ENCODE peak calls at places on chromosomes 2 and 18, in nine cellular contexts. One of them, this sample, is unnamed.

GRCh38 chr2:8622924-8623465 is 58.9 kb upstream of the ID2 start:
- ATAC-seq in lower lobe of right lung: no peak
- ATAC-seq in body of pancreas: no peak
- ATAC-seq in heart right ventricle: no peak
- ATAC-seq in naive thymus-derived CD4-positive, alpha-beta T cell: no peak
- ATAC-seq in left cardiac atrium: no peak
- ATAC-seq in activated naive CD4-positive, alpha-beta T cell treated with anti-CD3 and anti-CD28 coated beads, Interleukin-2, amount 50 U/mL, for 72 hours: no peak
- ATAC-seq in T-helper 17 cell: no peak
- ATAC-seq in gastrocnemius medialis: no peak
- ATAC-seq in this sample: no peak

GRCh38 chr2:55048925-55049793 is 1.1 kb downstream of the RTN4 start:
- ATAC-seq in activated naive CD4-positive, alpha-beta T cell treated with anti-CD3 and anti-CD28 coated beads, Interleukin-2, amount 50 U/mL, for 72 hours: peak
- ATAC-seq in naive thymus-derived CD4-positive, alpha-beta T cell: peak
- ATAC-seq in gastrocnemius medialis: peak
- ATAC-seq in lower lobe of right lung: peak
- ATAC-seq in left cardiac atrium: peak
- ATAC-seq in body of pancreas: peak
- ATAC-seq in T-helper 17 cell: peak
- ATAC-seq in heart right ventricle: peak
- ATAC-seq in this sample: peak

GRCh38 chr2:20507711-20508110 is 60.8 kb downstream of the RHOB start:
- ATAC-seq in activated naive CD4-positive, alpha-beta T cell treated with anti-CD3 and anti-CD28 coated beads, Interleukin-2, amount 50 U/mL, for 72 hours: no peak
- ATAC-seq in gastrocnemius medialis: no peak
- ATAC-seq in left cardiac atrium: no peak
- ATAC-seq in lower lobe of right lung: no peak
- ATAC-seq in body of pancreas: no peak
- ATAC-seq in heart right ventricle: no peak
- ATAC-seq in T-helper 17 cell: no peak
- ATAC-seq in naive thymus-derived CD4-positive, alpha-beta T cell: no peak
- ATAC-seq in this sample: no peak

GRCh38 chr2:33033524-33034150 is 86.9 kb downstream of the LTBP1 start:
- ATAC-seq in left cardiac atrium: peak
- ATAC-seq in lower lobe of right lung: no peak
- ATAC-seq in heart right ventricle: peak
- ATAC-seq in body of pancreas: peak
- ATAC-seq in activated naive CD4-positive, alpha-beta T cell treated with anti-CD3 and anti-CD28 coated beads, Interleukin-2, amount 50 U/mL, for 72 hours: no peak
- ATAC-seq in T-helper 17 cell: no peak
- ATAC-seq in gastrocnemius medialis: peak
- ATAC-seq in naive thymus-derived CD4-positive, alpha-beta T cell: no peak
- ATAC-seq in this sample: peak

GRCh38 chr18:47404845-47405244 is 153.4 kb upstream of the SKOR2 start:
- ATAC-seq in activated naive CD4-positive, alpha-beta T cell treated with anti-CD3 and anti-CD28 coated beads, Interleukin-2, amount 50 U/mL, for 72 hours: no peak
- ATAC-seq in heart right ventricle: no peak
- ATAC-seq in left cardiac atrium: no peak
- ATAC-seq in lower lobe of right lung: no peak
- ATAC-seq in body of pancreas: no peak
- ATAC-seq in gastrocnemius medialis: no peak
- ATAC-seq in naive thymus-derived CD4-positive, alpha-beta T cell: no peak
- ATAC-seq in T-helper 17 cell: no peak
- ATAC-seq in this sample: no peak

GRCh38 chr18:23883277-23883790 is 131.2 kb upstream of the TTC39C start:
- ATAC-seq in lower lobe of right lung: peak
- ATAC-seq in gastrocnemius medialis: peak
- ATAC-seq in activated naive CD4-positive, alpha-beta T cell treated with anti-CD3 and anti-CD28 coated beads, Interleukin-2, amount 50 U/mL, for 72 hours: peak
- ATAC-seq in naive thymus-derived CD4-positive, alpha-beta T cell: no peak
- ATAC-seq in body of pancreas: no peak
- ATAC-seq in heart right ventricle: no peak
- ATAC-seq in T-helper 17 cell: no peak
- ATAC-seq in left cardiac atrium: peak
- ATAC-seq in this sample: peak

GRCh38 chr2:102622646-102623045 is 3.3 kb downstream of the SLC9A2 start:
- ATAC-seq in body of pancreas: no peak
- ATAC-seq in naive thymus-derived CD4-positive, alpha-beta T cell: no peak
- ATAC-seq in T-helper 17 cell: no peak
- ATAC-seq in gastrocnemius medialis: no peak
- ATAC-seq in activated naive CD4-positive, alpha-beta T cell treated with anti-CD3 and anti-CD28 coated beads, Interleukin-2, amount 50 U/mL, for 72 hours: no peak
- ATAC-seq in left cardiac atrium: no peak
- ATAC-seq in heart right ventricle: no peak
- ATAC-seq in lower lobe of right lung: no peak
- ATAC-seq in this sample: no peak

GRCh38 chr2:25714740-25715139 is 41.4 kb upstream of the DTNB start:
- ATAC-seq in lower lobe of right lung: no peak
- ATAC-seq in body of pancreas: no peak
- ATAC-seq in left cardiac atrium: no peak
- ATAC-seq in heart right ventricle: no peak
- ATAC-seq in T-helper 17 cell: no peak
- ATAC-seq in naive thymus-derived CD4-positive, alpha-beta T cell: no peak
- ATAC-seq in activated naive CD4-positive, alpha-beta T cell treated with anti-CD3 and anti-CD28 coated beads, Interleukin-2, amount 50 U/mL, for 72 hours: no peak
- ATAC-seq in gastrocnemius medialis: no peak
- ATAC-seq in this sample: no peak

GRCh38 chr18:31116853-31117595 is 14.8 kb upstream of the DSC2 start:
- ATAC-seq in T-helper 17 cell: no peak
- ATAC-seq in lower lobe of right lung: no peak
- ATAC-seq in heart right ventricle: no peak
- ATAC-seq in body of pancreas: no peak
- ATAC-seq in naive thymus-derived CD4-positive, alpha-beta T cell: no peak
- ATAC-seq in left cardiac atrium: no peak
- ATAC-seq in activated naive CD4-positive, alpha-beta T cell treated with anti-CD3 and anti-CD28 coated beads, Interleukin-2, amount 50 U/mL, for 72 hours: no peak
- ATAC-seq in gastrocnemius medialis: no peak
- ATAC-seq in this sample: no peak

GRCh38 chr2:209936106-209936663 is 66.3 kb upstream of the RPE start:
- ATAC-seq in body of pancreas: peak
- ATAC-seq in lower lobe of right lung: no peak
- ATAC-seq in left cardiac atrium: no peak
- ATAC-seq in heart right ventricle: no peak
- ATAC-seq in gastrocnemius medialis: no peak
- ATAC-seq in activated naive CD4-positive, alpha-beta T cell treated with anti-CD3 and anti-CD28 coated beads, Interleukin-2, amount 50 U/mL, for 72 hours: no peak
- ATAC-seq in T-helper 17 cell: no peak
- ATAC-seq in naive thymus-derived CD4-positive, alpha-beta T cell: no peak
- ATAC-seq in this sample: peak

GRCh38 chr2:240998706-240999000 is 235 bp downstream of the SNED1 start:
- ATAC-seq in activated naive CD4-positive, alpha-beta T cell treated with anti-CD3 and anti-CD28 coated beads, Interleukin-2, amount 50 U/mL, for 72 hours: peak
- ATAC-seq in body of pancreas: peak
- ATAC-seq in left cardiac atrium: no peak
- ATAC-seq in lower lobe of right lung: no peak
- ATAC-seq in gastrocnemius medialis: peak
- ATAC-seq in T-helper 17 cell: peak
- ATAC-seq in heart right ventricle: no peak
- ATAC-seq in naive thymus-derived CD4-positive, alpha-beta T cell: peak
- ATAC-seq in this sample: no peak

GRCh38 chr2:113965644-113966043 is 75.8 kb downstream of the ACTR3 start:
- ATAC-seq in T-helper 17 cell: peak
- ATAC-seq in body of pancreas: no peak
- ATAC-seq in lower lobe of right lung: peak
- ATAC-seq in naive thymus-derived CD4-positive, alpha-beta T cell: peak
- ATAC-seq in activated naive CD4-positive, alpha-beta T cell treated with anti-CD3 and anti-CD28 coated beads, Interleukin-2, amount 50 U/mL, for 72 hours: peak
- ATAC-seq in gastrocnemius medialis: peak
- ATAC-seq in left cardiac atrium: no peak
- ATAC-seq in heart right ventricle: peak
- ATAC-seq in this sample: peak

GRCh38 chr2:9333591-9334171 is 89.6 kb downstream of the ITGB1BP1 start:
- ATAC-seq in T-helper 17 cell: no peak
- ATAC-seq in naive thymus-derived CD4-positive, alpha-beta T cell: peak
- ATAC-seq in gastrocnemius medialis: peak
- ATAC-seq in activated naive CD4-positive, alpha-beta T cell treated with anti-CD3 and anti-CD28 coated beads, Interleukin-2, amount 50 U/mL, for 72 hours: no peak
- ATAC-seq in body of pancreas: peak
- ATAC-seq in lower lobe of right lung: peak
- ATAC-seq in left cardiac atrium: peak
- ATAC-seq in heart right ventricle: peak
- ATAC-seq in this sample: peak

GRCh38 chr2:23487735-23488492 is 102.9 kb downstream of the KLHL29 start:
- ATAC-seq in left cardiac atrium: no peak
- ATAC-seq in activated naive CD4-positive, alpha-beta T cell treated with anti-CD3 and anti-CD28 coated beads, Interleukin-2, amount 50 U/mL, for 72 hours: peak
- ATAC-seq in gastrocnemius medialis: no peak
- ATAC-seq in T-helper 17 cell: no peak
- ATAC-seq in lower lobe of right lung: no peak
- ATAC-seq in naive thymus-derived CD4-positive, alpha-beta T cell: no peak
- ATAC-seq in heart right ventricle: no peak
- ATAC-seq in body of pancreas: no peak
- ATAC-seq in this sample: no peak

GRCh38 chr18:13267517-13267916 is 49.0 kb downstream of the LDLRAD4 start:
- ATAC-seq in heart right ventricle: no peak
- ATAC-seq in activated naive CD4-positive, alpha-beta T cell treated with anti-CD3 and anti-CD28 coated beads, Interleukin-2, amount 50 U/mL, for 72 hours: no peak
- ATAC-seq in naive thymus-derived CD4-positive, alpha-beta T cell: no peak
- ATAC-seq in lower lobe of right lung: no peak
- ATAC-seq in T-helper 17 cell: peak
- ATAC-seq in left cardiac atrium: peak
- ATAC-seq in body of pancreas: no peak
- ATAC-seq in gastrocnemius medialis: no peak
- ATAC-seq in this sample: no peak

GRCh38 chr2:27988718-27989117 is 98.2 kb downstream of the BABAM2 start:
- ATAC-seq in activated naive CD4-positive, alpha-beta T cell treated with anti-CD3 and anti-CD28 coated beads, Interleukin-2, amount 50 U/mL, for 72 hours: no peak
- ATAC-seq in gastrocnemius medialis: no peak
- ATAC-seq in body of pancreas: no peak
- ATAC-seq in naive thymus-derived CD4-positive, alpha-beta T cell: no peak
- ATAC-seq in T-helper 17 cell: no peak
- ATAC-seq in heart right ventricle: no peak
- ATAC-seq in lower lobe of right lung: no peak
- ATAC-seq in left cardiac atrium: no peak
- ATAC-seq in this sample: no peak

GRCh38 chr2:187057466-187057865 is 208.5 kb upstream of the ZSWIM2 start:
- ATAC-seq in T-helper 17 cell: no peak
- ATAC-seq in body of pancreas: no peak
- ATAC-seq in naive thymus-derived CD4-positive, alpha-beta T cell: no peak
- ATAC-seq in left cardiac atrium: no peak
- ATAC-seq in heart right ventricle: no peak
- ATAC-seq in gastrocnemius medialis: no peak
- ATAC-seq in lower lobe of right lung: no peak
- ATAC-seq in activated naive CD4-positive, alpha-beta T cell treated with anti-CD3 and anti-CD28 coated beads, Interleukin-2, amount 50 U/mL, for 72 hours: no peak
- ATAC-seq in this sample: no peak

GRCh38 chr2:209907746-209908145 is 94.7 kb upstream of the RPE start:
- ATAC-seq in T-helper 17 cell: no peak
- ATAC-seq in body of pancreas: no peak
- ATAC-seq in left cardiac atrium: no peak
- ATAC-seq in gastrocnemius medialis: no peak
- ATAC-seq in heart right ventricle: no peak
- ATAC-seq in lower lobe of right lung: no peak
- ATAC-seq in activated naive CD4-positive, alpha-beta T cell treated with anti-CD3 and anti-CD28 coated beads, Interleukin-2, amount 50 U/mL, for 72 hours: no peak
- ATAC-seq in naive thymus-derived CD4-positive, alpha-beta T cell: no peak
- ATAC-seq in this sample: no peak

GRCh38 chr2:79975791-79976565 is 328.6 kb downstream of the LRRTM1 start:
- ATAC-seq in activated naive CD4-positive, alpha-beta T cell treated with anti-CD3 and anti-CD28 coated beads, Interleukin-2, amount 50 U/mL, for 72 hours: no peak
- ATAC-seq in T-helper 17 cell: no peak
- ATAC-seq in heart right ventricle: no peak
- ATAC-seq in naive thymus-derived CD4-positive, alpha-beta T cell: no peak
- ATAC-seq in lower lobe of right lung: no peak
- ATAC-seq in body of pancreas: no peak
- ATAC-seq in left cardiac atrium: no peak
- ATAC-seq in gastrocnemius medialis: no peak
- ATAC-seq in this sample: no peak

GRCh38 chr2:126921066-126921465 is 22.4 kb downstream of the TEX51 start:
- ATAC-seq in T-helper 17 cell: no peak
- ATAC-seq in body of pancreas: no peak
- ATAC-seq in naive thymus-derived CD4-positive, alpha-beta T cell: no peak
- ATAC-seq in gastrocnemius medialis: no peak
- ATAC-seq in activated naive CD4-positive, alpha-beta T cell treated with anti-CD3 and anti-CD28 coated beads, Interleukin-2, amount 50 U/mL, for 72 hours: no peak
- ATAC-seq in lower lobe of right lung: no peak
- ATAC-seq in left cardiac atrium: no peak
- ATAC-seq in heart right ventricle: no peak
- ATAC-seq in this sample: no peak

GRCh38 chr18:5628512-5629255 is 84.9 kb upstream of the EPB41L3 start:
- ATAC-seq in body of pancreas: peak
- ATAC-seq in heart right ventricle: peak
- ATAC-seq in activated naive CD4-positive, alpha-beta T cell treated with anti-CD3 and anti-CD28 coated beads, Interleukin-2, amount 50 U/mL, for 72 hours: peak
- ATAC-seq in T-helper 17 cell: no peak
- ATAC-seq in naive thymus-derived CD4-positive, alpha-beta T cell: no peak
- ATAC-seq in left cardiac atrium: peak
- ATAC-seq in gastrocnemius medialis: peak
- ATAC-seq in lower lobe of right lung: peak
- ATAC-seq in this sample: no peak

GRCh38 chr2:23243258-23243657 is 141.7 kb upstream of the KLHL29 start:
- ATAC-seq in T-helper 17 cell: no peak
- ATAC-seq in heart right ventricle: no peak
- ATAC-seq in left cardiac atrium: peak
- ATAC-seq in naive thymus-derived CD4-positive, alpha-beta T cell: no peak
- ATAC-seq in gastrocnemius medialis: no peak
- ATAC-seq in body of pancreas: no peak
- ATAC-seq in lower lobe of right lung: no peak
- ATAC-seq in activated naive CD4-positive, alpha-beta T cell treated with anti-CD3 and anti-CD28 coated beads, Interleukin-2, amount 50 U/mL, for 72 hours: no peak
- ATAC-seq in this sample: no peak

GRCh38 chr2:194745532-194746146 is 911.4 kb upstream of the SLC39A10 start:
- ATAC-seq in heart right ventricle: no peak
- ATAC-seq in gastrocnemius medialis: no peak
- ATAC-seq in T-helper 17 cell: no peak
- ATAC-seq in left cardiac atrium: no peak
- ATAC-seq in naive thymus-derived CD4-positive, alpha-beta T cell: no peak
- ATAC-seq in activated naive CD4-positive, alpha-beta T cell treated with anti-CD3 and anti-CD28 coated beads, Interleukin-2, amount 50 U/mL, for 72 hours: no peak
- ATAC-seq in lower lobe of right lung: no peak
- ATAC-seq in body of pancreas: no peak
- ATAC-seq in this sample: no peak

This sample was measured in esophagus mucosa.